ENCODE peak calls at places on chromosomes 13 and 19, in four cellular contexts. One of them, this sample, is unnamed.

GRCh38 chr13:73767747-73768315 is 366.4 kb downstream of the KLF12 start:
- DNase-seq in endothelial cell of umbilical vein: no peak
- DNase-seq in osteoblast: no peak
- DNase-seq in neural progenitor cell: peak
- DNase-seq in this sample: peak

GRCh38 chr13:99055286-99056073 is 77.6 kb upstream of the DOCK9 start:
- DNase-seq in endothelial cell of umbilical vein: peak
- DNase-seq in osteoblast: no peak
- DNase-seq in neural progenitor cell: peak
- DNase-seq in this sample: no peak

GRCh38 chr13:45446181-45446580 is 18.6 kb upstream of the COG3 start:
- DNase-seq in endothelial cell of umbilical vein: no peak
- DNase-seq in osteoblast: peak
- DNase-seq in neural progenitor cell: no peak
- DNase-seq in this sample: no peak

GRCh38 chr13:36858285-36858684 is 39.3 kb downstream of the RFXAP start:
- DNase-seq in endothelial cell of umbilical vein: peak
- DNase-seq in osteoblast: peak
- DNase-seq in neural progenitor cell: peak
- DNase-seq in this sample: peak

GRCh38 chr13:112954488-112955270 is 14.3 kb upstream of the MCF2L start:
- DNase-seq in endothelial cell of umbilical vein: no peak
- DNase-seq in osteoblast: no peak
- DNase-seq in neural progenitor cell: no peak
- DNase-seq in this sample: no peak

GRCh38 chr13:85864963-85865530 is 65.8 kb upstream of the SLITRK6 start:
- DNase-seq in endothelial cell of umbilical vein: no peak
- DNase-seq in osteoblast: no peak
- DNase-seq in neural progenitor cell: peak
- DNase-seq in this sample: peak

GRCh38 chr19:53646144-53646543 is 14.3 kb downstream of the DPRX start:
- DNase-seq in endothelial cell of umbilical vein: no peak
- DNase-seq in osteoblast: no peak
- DNase-seq in neural progenitor cell: no peak
- DNase-seq in this sample: no peak

GRCh38 chr19:41940443-41941409 is 12.5 kb upstream of the ERFL start:
- DNase-seq in endothelial cell of umbilical vein: no peak
- DNase-seq in osteoblast: peak
- DNase-seq in neural progenitor cell: no peak
- DNase-seq in this sample: no peak

GRCh38 chr13:65921933-65922332 is 1308.2 kb downstream of the PCDH9 start:
- DNase-seq in endothelial cell of umbilical vein: no peak
- DNase-seq in osteoblast: no peak
- DNase-seq in neural progenitor cell: no peak
- DNase-seq in this sample: no peak

GRCh38 chr13:103100795-103101194 is 34.6 kb upstream of the SLC10A2 start:
- DNase-seq in endothelial cell of umbilical vein: no peak
- DNase-seq in osteoblast: no peak
- DNase-seq in neural progenitor cell: no peak
- DNase-seq in this sample: no peak

GRCh38 chr19:4057913-4058695 is 8.6 kb downstream of the ZBTB7A start:
- DNase-seq in endothelial cell of umbilical vein: peak
- DNase-seq in osteoblast: peak
- DNase-seq in neural progenitor cell: no peak
- DNase-seq in this sample: peak

GRCh38 chr13:27770809-27771208 is 21.5 kb upstream of the GSX1 start:
- DNase-seq in endothelial cell of umbilical vein: peak
- DNase-seq in osteoblast: no peak
- DNase-seq in neural progenitor cell: peak
- DNase-seq in this sample: peak

GRCh38 chr13:94673841-94674240 is 38.5 kb downstream of the SOX21 start:
- DNase-seq in endothelial cell of umbilical vein: no peak
- DNase-seq in osteoblast: no peak
- DNase-seq in neural progenitor cell: peak
- DNase-seq in this sample: no peak

GRCh38 chr19:52942371-52943133 is 19.3 kb upstream of the ZNF888 start:
- DNase-seq in endothelial cell of umbilical vein: peak
- DNase-seq in osteoblast: peak
- DNase-seq in neural progenitor cell: peak
- DNase-seq in this sample: peak

GRCh38 chr19:28915737-28916460 is 297.1 kb downstream of the UQCRFS1 start:
- DNase-seq in endothelial cell of umbilical vein: no peak
- DNase-seq in osteoblast: no peak
- DNase-seq in neural progenitor cell: no peak
- DNase-seq in this sample: no peak

GRCh38 chr19:28914173-28914572 is 298.8 kb downstream of the UQCRFS1 start:
- DNase-seq in endothelial cell of umbilical vein: no peak
- DNase-seq in osteoblast: peak
- DNase-seq in neural progenitor cell: no peak
- DNase-seq in this sample: no peak

GRCh38 chr19:28913626-28914025 is 299.3 kb downstream of the UQCRFS1 start:
- DNase-seq in endothelial cell of umbilical vein: no peak
- DNase-seq in osteoblast: no peak
- DNase-seq in neural progenitor cell: no peak
- DNase-seq in this sample: no peak

GRCh38 chr19:28920269-28921066 is 292.5 kb downstream of the UQCRFS1 start:
- DNase-seq in endothelial cell of umbilical vein: no peak
- DNase-seq in osteoblast: peak
- DNase-seq in neural progenitor cell: peak
- DNase-seq in this sample: no peak

DNA sequence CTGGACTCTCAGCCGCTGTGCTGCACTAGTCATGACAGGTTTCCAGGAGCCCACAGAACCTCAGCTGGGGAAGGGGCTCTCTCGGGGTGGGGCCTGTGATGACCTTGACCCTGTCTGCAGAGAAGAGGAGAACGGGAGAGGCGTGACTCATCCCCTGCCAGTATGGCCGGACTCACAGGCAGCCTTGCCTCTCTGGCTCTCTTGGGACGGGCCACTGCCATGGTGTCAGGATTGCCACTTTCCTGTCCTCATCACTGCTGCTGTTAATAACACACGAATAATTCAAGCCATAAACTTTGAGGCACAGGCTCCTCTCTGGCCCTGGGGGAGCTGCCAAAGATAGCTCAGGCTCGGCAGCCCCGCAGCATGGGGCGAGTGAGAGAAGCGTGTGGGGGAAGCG is 295.3 kb downstream of the UQCRFS1 start:
- DNase-seq in endothelial cell of umbilical vein: no peak
- DNase-seq in osteoblast: peak
- DNase-seq in neural progenitor cell: no peak
- DNase-seq in this sample: no peak
- H3K27ac ChIP-seq in endothelial cell of umbilical vein: no peak
- H3K27ac ChIP-seq in osteoblast: no peak
- H3K27ac ChIP-seq in neural progenitor cell: no peak
- H3K27ac ChIP-seq in this sample: no peak

GRCh38 chr13:108326318-108326717 is 56.8 kb downstream of the TNFSF13B start:
- DNase-seq in endothelial cell of umbilical vein: no peak
- DNase-seq in osteoblast: no peak
- DNase-seq in neural progenitor cell: no peak
- DNase-seq in this sample: peak
- H2AFZ ChIP-seq in endothelial cell of umbilical vein: no peak
- H2AFZ ChIP-seq in osteoblast: no peak
- H2AFZ ChIP-seq in neural progenitor cell: no peak
- H2AFZ ChIP-seq in this sample: peak

GRCh38 chr13:75479102-75479501 is 2.9 kb downstream of the TBC1D4 start:
- DNase-seq in endothelial cell of umbilical vein: no peak
- DNase-seq in osteoblast: no peak
- DNase-seq in neural progenitor cell: no peak
- DNase-seq in this sample: no peak
- H3K27ac ChIP-seq in endothelial cell of umbilical vein: no peak
- H3K27ac ChIP-seq in osteoblast: no peak
- H3K27ac ChIP-seq in neural progenitor cell: no peak
- H3K27ac ChIP-seq in this sample: no peak

DNA sequence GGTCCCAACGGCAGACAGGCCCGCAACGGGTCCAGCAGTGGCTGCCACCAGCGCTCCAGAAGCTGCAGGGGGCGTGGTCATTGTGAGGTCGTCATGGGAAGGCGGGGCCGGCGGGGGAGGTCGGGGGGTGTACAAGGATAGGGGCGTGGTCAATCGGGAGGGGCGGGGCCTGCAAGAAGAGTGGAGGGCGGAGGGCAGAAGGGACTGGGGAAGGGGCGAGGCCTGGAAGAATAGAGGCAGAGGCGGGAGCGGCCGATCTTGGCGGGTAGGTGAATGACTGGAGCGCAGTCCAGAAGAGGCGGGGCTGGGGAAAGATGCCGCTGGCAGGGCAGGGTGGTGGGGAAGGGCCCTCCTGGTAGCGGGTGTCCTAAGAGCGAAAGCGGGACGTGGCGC is 4.3 kb downstream of the FUZ start:
- DNase-seq in endothelial cell of umbilical vein: peak
- DNase-seq in osteoblast: peak
- DNase-seq in neural progenitor cell: peak
- DNase-seq in this sample: peak
- H2AFZ ChIP-seq in endothelial cell of umbilical vein: peak
- H2AFZ ChIP-seq in osteoblast: peak
- H2AFZ ChIP-seq in neural progenitor cell: peak
- H2AFZ ChIP-seq in this sample: peak

GRCh38 chr19:50739132-50739746 is 16.1 kb downstream of the CLEC11A start:
- DNase-seq in endothelial cell of umbilical vein: no peak
- DNase-seq in osteoblast: peak
- DNase-seq in neural progenitor cell: no peak
- DNase-seq in this sample: no peak
- H3K27ac ChIP-seq in endothelial cell of umbilical vein: no peak
- H3K27ac ChIP-seq in osteoblast: no peak
- H3K27ac ChIP-seq in neural progenitor cell: no peak
- H3K27ac ChIP-seq in this sample: no peak

DNA sequence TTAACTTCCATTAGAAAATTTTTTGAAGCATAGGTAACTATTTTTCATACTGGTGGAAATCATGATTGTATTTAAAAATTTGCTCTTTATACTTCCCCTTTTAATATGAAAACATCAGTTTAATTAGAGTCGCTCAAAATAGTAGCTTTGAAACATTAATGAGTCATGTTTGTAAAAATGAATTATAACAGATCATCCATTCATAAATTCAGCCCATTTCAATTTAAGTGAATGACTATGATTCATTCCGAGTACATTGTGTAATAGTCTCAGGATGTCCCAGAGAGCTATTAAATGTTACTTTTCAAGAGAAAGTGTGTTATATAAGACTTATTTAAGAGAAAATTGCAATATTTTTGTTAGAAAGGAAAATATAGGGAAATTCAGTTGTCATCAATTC is 111.0 kb downstream of the FNDC3A start:
- DNase-seq in endothelial cell of umbilical vein: peak
- DNase-seq in osteoblast: peak
- DNase-seq in neural progenitor cell: no peak
- DNase-seq in this sample: peak
- H2AFZ ChIP-seq in endothelial cell of umbilical vein: no peak
- H2AFZ ChIP-seq in osteoblast: no peak
- H2AFZ ChIP-seq in neural progenitor cell: no peak
- H2AFZ ChIP-seq in this sample: no peak

DNA sequence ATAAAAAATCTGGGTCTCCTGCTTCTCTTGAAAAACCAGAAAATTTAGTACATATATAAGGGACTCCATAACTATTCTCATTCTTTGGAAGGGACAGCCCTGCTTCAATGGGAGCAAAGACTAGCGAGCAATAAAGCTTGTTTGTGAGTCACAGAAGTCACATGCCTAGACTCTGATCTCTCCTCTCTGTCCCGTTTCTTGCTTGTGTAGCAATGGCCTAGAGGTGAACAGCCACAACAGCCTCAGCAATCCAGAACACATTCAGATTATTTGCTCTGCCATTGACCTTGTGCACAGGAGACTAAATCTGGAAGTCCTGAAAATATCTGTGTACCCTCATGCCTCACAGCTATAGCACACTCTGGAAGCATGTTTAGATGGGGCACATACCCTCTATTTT is 43.2 kb downstream of the SCGB2B2 start:
- DNase-seq in endothelial cell of umbilical vein: no peak
- DNase-seq in osteoblast: no peak
- DNase-seq in neural progenitor cell: no peak
- DNase-seq in this sample: no peak
- H3K27ac ChIP-seq in endothelial cell of umbilical vein: no peak
- H3K27ac ChIP-seq in osteoblast: no peak
- H3K27ac ChIP-seq in neural progenitor cell: no peak
- H3K27ac ChIP-seq in this sample: no peak

GRCh38 chr13:50306096-50306495 is 290.9 kb downstream of the KCNRG start:
- DNase-seq in endothelial cell of umbilical vein: no peak
- DNase-seq in osteoblast: no peak
- DNase-seq in neural progenitor cell: no peak
- DNase-seq in this sample: no peak

GRCh38 chr13:50309200-50309848 is 294.1 kb downstream of the KCNRG start:
- DNase-seq in endothelial cell of umbilical vein: no peak
- DNase-seq in osteoblast: no peak
- DNase-seq in neural progenitor cell: no peak
- DNase-seq in this sample: no peak

GRCh38 chr13:50309872-50310594 is 294.8 kb downstream of the KCNRG start:
- DNase-seq in endothelial cell of umbilical vein: no peak
- DNase-seq in osteoblast: no peak
- DNase-seq in neural progenitor cell: peak
- DNase-seq in this sample: no peak

GRCh38 chr13:50310734-50311133 is 295.5 kb downstream of the KCNRG start:
- DNase-seq in endothelial cell of umbilical vein: no peak
- DNase-seq in osteoblast: no peak
- DNase-seq in neural progenitor cell: no peak
- DNase-seq in this sample: no peak
- H2AFZ ChIP-seq in endothelial cell of umbilical vein: no peak
- H2AFZ ChIP-seq in osteoblast: no peak
- H2AFZ ChIP-seq in neural progenitor cell: no peak
- H2AFZ ChIP-seq in this sample: no peak

GRCh38 chr19:35295453-35295791 is 3.5 kb downstream of the MAG start:
- DNase-seq in endothelial cell of umbilical vein: no peak
- DNase-seq in osteoblast: peak
- DNase-seq in neural progenitor cell: no peak
- DNase-seq in this sample: no peak

GRCh38 chr19:35292986-35293732 is 1.2 kb downstream of the MAG start:
- DNase-seq in endothelial cell of umbilical vein: no peak
- DNase-seq in osteoblast: peak
- DNase-seq in neural progenitor cell: no peak
- DNase-seq in this sample: no peak

GRCh38 chr19:35293733-35294309 is 1.9 kb downstream of the MAG start:
- DNase-seq in endothelial cell of umbilical vein: no peak
- DNase-seq in osteoblast: peak
- DNase-seq in neural progenitor cell: no peak
- DNase-seq in this sample: no peak

GRCh38 chr19:35294859-35295258 is 2.9 kb downstream of the MAG start:
- DNase-seq in endothelial cell of umbilical vein: no peak
- DNase-seq in osteoblast: no peak
- DNase-seq in neural progenitor cell: no peak
- DNase-seq in this sample: no peak

DNA sequence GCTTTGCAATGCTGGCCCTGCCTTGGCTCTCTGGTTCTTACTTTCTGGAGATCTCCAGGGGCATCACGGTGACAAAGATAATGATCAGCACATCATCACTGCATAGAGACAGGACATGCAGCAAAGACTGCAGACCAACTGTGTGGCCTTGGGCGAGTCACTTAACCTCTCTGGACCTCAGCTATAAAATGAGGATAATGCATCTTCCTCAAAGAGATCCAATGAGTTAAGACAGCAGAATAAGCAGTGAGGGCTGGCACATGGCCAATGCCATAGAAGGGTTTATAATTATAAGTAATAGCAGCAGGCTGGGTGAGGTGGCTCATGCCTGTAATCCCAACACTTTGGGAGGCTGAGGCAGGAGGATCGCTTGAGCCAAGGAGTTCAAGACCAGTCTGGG is 2.4 kb downstream of the MAG start:
- DNase-seq in endothelial cell of umbilical vein: no peak
- DNase-seq in osteoblast: peak
- DNase-seq in neural progenitor cell: no peak
- DNase-seq in this sample: no peak
- H3K27ac ChIP-seq in endothelial cell of umbilical vein: no peak
- H3K27ac ChIP-seq in osteoblast: no peak
- H3K27ac ChIP-seq in neural progenitor cell: no peak
- H3K27ac ChIP-seq in this sample: no peak

This sample was measured in Karpas-422.